ENCODE peak calls at places on chromosomes 4 and X, in nine cellular contexts. One of them, this sample, is unnamed.

GRCh38 chr4:26145212-26145611 is 175.6 kb upstream of the RBPJ start:
- DNase-seq in frontal cortex: no peak
- DNase-seq in pancreas: no peak
- DNase-seq in stimulated activated CD4-positive, alpha-beta T cell treated with anti-CD3 and anti-CD28 coated beads, Interleukin-2, amount 100 ng/mL, for 24 hours: no peak
- DNase-seq in activated naive CD8-positive, alpha-beta T cell treated with anti-CD3 and anti-CD28 coated beads, Interleukin-2, amount 50 U/mL, for 24 hours: no peak
- DNase-seq in GM20000: no peak
- DNase-seq in Right ventricle myocardium superior: no peak
- DNase-seq in Daoy: no peak
- DNase-seq in fibroblast of pulmonary artery: no peak
- DNase-seq in this sample: no peak

GRCh38 chr4:115272185-115272584 is 158.8 kb upstream of the NDST4 start:
- DNase-seq in frontal cortex: no peak
- DNase-seq in pancreas: no peak
- DNase-seq in stimulated activated CD4-positive, alpha-beta T cell treated with anti-CD3 and anti-CD28 coated beads, Interleukin-2, amount 100 ng/mL, for 24 hours: no peak
- DNase-seq in activated naive CD8-positive, alpha-beta T cell treated with anti-CD3 and anti-CD28 coated beads, Interleukin-2, amount 50 U/mL, for 24 hours: no peak
- DNase-seq in GM20000: no peak
- DNase-seq in Right ventricle myocardium superior: no peak
- DNase-seq in Daoy: no peak
- DNase-seq in fibroblast of pulmonary artery: no peak
- DNase-seq in this sample: no peak

GRCh38 chrX:16788477-16788876 is 2.2 kb downstream of the TXLNG start:
- DNase-seq in frontal cortex: no peak
- DNase-seq in pancreas: no peak
- DNase-seq in stimulated activated CD4-positive, alpha-beta T cell treated with anti-CD3 and anti-CD28 coated beads, Interleukin-2, amount 100 ng/mL, for 24 hours: peak
- DNase-seq in activated naive CD8-positive, alpha-beta T cell treated with anti-CD3 and anti-CD28 coated beads, Interleukin-2, amount 50 U/mL, for 24 hours: no peak
- DNase-seq in GM20000: no peak
- DNase-seq in Right ventricle myocardium superior: no peak
- DNase-seq in Daoy: peak
- DNase-seq in fibroblast of pulmonary artery: peak
- DNase-seq in this sample: no peak

GRCh38 chr4:4271912-4272311 is 18.0 kb downstream of the LYAR start:
- DNase-seq in frontal cortex: no peak
- DNase-seq in pancreas: no peak
- DNase-seq in stimulated activated CD4-positive, alpha-beta T cell treated with anti-CD3 and anti-CD28 coated beads, Interleukin-2, amount 100 ng/mL, for 24 hours: no peak
- DNase-seq in activated naive CD8-positive, alpha-beta T cell treated with anti-CD3 and anti-CD28 coated beads, Interleukin-2, amount 50 U/mL, for 24 hours: no peak
- DNase-seq in GM20000: no peak
- DNase-seq in Right ventricle myocardium superior: peak
- DNase-seq in Daoy: no peak
- DNase-seq in fibroblast of pulmonary artery: peak
- DNase-seq in this sample: no peak

GRCh38 chrX:115895678-115896329 is 274.7 kb upstream of the AGTR2 start:
- DNase-seq in frontal cortex: no peak
- DNase-seq in pancreas: no peak
- DNase-seq in stimulated activated CD4-positive, alpha-beta T cell treated with anti-CD3 and anti-CD28 coated beads, Interleukin-2, amount 100 ng/mL, for 24 hours: no peak
- DNase-seq in activated naive CD8-positive, alpha-beta T cell treated with anti-CD3 and anti-CD28 coated beads, Interleukin-2, amount 50 U/mL, for 24 hours: no peak
- DNase-seq in GM20000: peak
- DNase-seq in Right ventricle myocardium superior: no peak
- DNase-seq in Daoy: no peak
- DNase-seq in fibroblast of pulmonary artery: no peak
- DNase-seq in this sample: no peak

GRCh38 chrX:2698604-2699003 is 7.5 kb downstream of the CD99 start:
- DNase-seq in frontal cortex: no peak
- DNase-seq in pancreas: no peak
- DNase-seq in stimulated activated CD4-positive, alpha-beta T cell treated with anti-CD3 and anti-CD28 coated beads, Interleukin-2, amount 100 ng/mL, for 24 hours: no peak
- DNase-seq in activated naive CD8-positive, alpha-beta T cell treated with anti-CD3 and anti-CD28 coated beads, Interleukin-2, amount 50 U/mL, for 24 hours: no peak
- DNase-seq in GM20000: no peak
- DNase-seq in Right ventricle myocardium superior: no peak
- DNase-seq in Daoy: no peak
- DNase-seq in fibroblast of pulmonary artery: no peak
- DNase-seq in this sample: no peak

GRCh38 chr4:68865178-68865638 is 49.4 kb downstream of the UGT2B10 start:
- DNase-seq in frontal cortex: no peak
- DNase-seq in pancreas: no peak
- DNase-seq in stimulated activated CD4-positive, alpha-beta T cell treated with anti-CD3 and anti-CD28 coated beads, Interleukin-2, amount 100 ng/mL, for 24 hours: no peak
- DNase-seq in activated naive CD8-positive, alpha-beta T cell treated with anti-CD3 and anti-CD28 coated beads, Interleukin-2, amount 50 U/mL, for 24 hours: no peak
- DNase-seq in GM20000: no peak
- DNase-seq in Right ventricle myocardium superior: no peak
- DNase-seq in Daoy: no peak
- DNase-seq in fibroblast of pulmonary artery: no peak
- DNase-seq in this sample: no peak

GRCh38 chr4:7144374-7145290 is 47.7 kb upstream of the SORCS2 start:
- DNase-seq in frontal cortex: no peak
- DNase-seq in pancreas: no peak
- DNase-seq in stimulated activated CD4-positive, alpha-beta T cell treated with anti-CD3 and anti-CD28 coated beads, Interleukin-2, amount 100 ng/mL, for 24 hours: no peak
- DNase-seq in activated naive CD8-positive, alpha-beta T cell treated with anti-CD3 and anti-CD28 coated beads, Interleukin-2, amount 50 U/mL, for 24 hours: no peak
- DNase-seq in GM20000: no peak
- DNase-seq in Right ventricle myocardium superior: no peak
- DNase-seq in Daoy: no peak
- DNase-seq in fibroblast of pulmonary artery: no peak
- DNase-seq in this sample: no peak

GRCh38 chr4:89024051-89024675 is 32.8 kb downstream of the FAM13A start:
- DNase-seq in frontal cortex: peak
- DNase-seq in pancreas: no peak
- DNase-seq in stimulated activated CD4-positive, alpha-beta T cell treated with anti-CD3 and anti-CD28 coated beads, Interleukin-2, amount 100 ng/mL, for 24 hours: peak
- DNase-seq in activated naive CD8-positive, alpha-beta T cell treated with anti-CD3 and anti-CD28 coated beads, Interleukin-2, amount 50 U/mL, for 24 hours: peak
- DNase-seq in GM20000: peak
- DNase-seq in Right ventricle myocardium superior: no peak
- DNase-seq in Daoy: peak
- DNase-seq in fibroblast of pulmonary artery: peak
- DNase-seq in this sample: peak

GRCh38 chr4:165379662-165380061 is 854 bp downstream of the CPE start:
- DNase-seq in frontal cortex: no peak
- DNase-seq in pancreas: peak
- DNase-seq in stimulated activated CD4-positive, alpha-beta T cell treated with anti-CD3 and anti-CD28 coated beads, Interleukin-2, amount 100 ng/mL, for 24 hours: no peak
- DNase-seq in activated naive CD8-positive, alpha-beta T cell treated with anti-CD3 and anti-CD28 coated beads, Interleukin-2, amount 50 U/mL, for 24 hours: no peak
- DNase-seq in GM20000: no peak
- DNase-seq in Right ventricle myocardium superior: peak
- DNase-seq in Daoy: no peak
- DNase-seq in fibroblast of pulmonary artery: no peak
- DNase-seq in this sample: no peak

GRCh38 chr4:66489783-66490452 is 819.6 kb upstream of the EPHA5 start:
- DNase-seq in frontal cortex: no peak
- DNase-seq in pancreas: no peak
- DNase-seq in stimulated activated CD4-positive, alpha-beta T cell treated with anti-CD3 and anti-CD28 coated beads, Interleukin-2, amount 100 ng/mL, for 24 hours: no peak
- DNase-seq in activated naive CD8-positive, alpha-beta T cell treated with anti-CD3 and anti-CD28 coated beads, Interleukin-2, amount 50 U/mL, for 24 hours: no peak
- DNase-seq in GM20000: no peak
- DNase-seq in Right ventricle myocardium superior: no peak
- DNase-seq in Daoy: peak
- DNase-seq in fibroblast of pulmonary artery: peak
- DNase-seq in this sample: no peak

GRCh38 chrX:53294024-53294648 is 12.8 kb upstream of the IQSEC2 start:
- DNase-seq in frontal cortex: no peak
- DNase-seq in pancreas: no peak
- DNase-seq in stimulated activated CD4-positive, alpha-beta T cell treated with anti-CD3 and anti-CD28 coated beads, Interleukin-2, amount 100 ng/mL, for 24 hours: no peak
- DNase-seq in activated naive CD8-positive, alpha-beta T cell treated with anti-CD3 and anti-CD28 coated beads, Interleukin-2, amount 50 U/mL, for 24 hours: no peak
- DNase-seq in GM20000: no peak
- DNase-seq in Right ventricle myocardium superior: no peak
- DNase-seq in Daoy: no peak
- DNase-seq in fibroblast of pulmonary artery: no peak
- DNase-seq in this sample: no peak

GRCh38 chr4:25440478-25441030 is 63.5 kb downstream of the ANAPC4 start:
- DNase-seq in frontal cortex: peak
- DNase-seq in pancreas: peak
- DNase-seq in stimulated activated CD4-positive, alpha-beta T cell treated with anti-CD3 and anti-CD28 coated beads, Interleukin-2, amount 100 ng/mL, for 24 hours: no peak
- DNase-seq in activated naive CD8-positive, alpha-beta T cell treated with anti-CD3 and anti-CD28 coated beads, Interleukin-2, amount 50 U/mL, for 24 hours: no peak
- DNase-seq in GM20000: no peak
- DNase-seq in Right ventricle myocardium superior: peak
- DNase-seq in Daoy: no peak
- DNase-seq in fibroblast of pulmonary artery: peak
- DNase-seq in this sample: no peak

GRCh38 chrX:152900937-152901445 is 3.1 kb downstream of the ZNF185 start:
- DNase-seq in frontal cortex: no peak
- DNase-seq in pancreas: no peak
- DNase-seq in stimulated activated CD4-positive, alpha-beta T cell treated with anti-CD3 and anti-CD28 coated beads, Interleukin-2, amount 100 ng/mL, for 24 hours: no peak
- DNase-seq in activated naive CD8-positive, alpha-beta T cell treated with anti-CD3 and anti-CD28 coated beads, Interleukin-2, amount 50 U/mL, for 24 hours: no peak
- DNase-seq in GM20000: no peak
- DNase-seq in Right ventricle myocardium superior: no peak
- DNase-seq in Daoy: no peak
- DNase-seq in fibroblast of pulmonary artery: no peak
- DNase-seq in this sample: no peak

GRCh38 chr4:16466581-16466980 is 240.3 kb upstream of the TAPT1 start:
- DNase-seq in frontal cortex: no peak
- DNase-seq in pancreas: no peak
- DNase-seq in stimulated activated CD4-positive, alpha-beta T cell treated with anti-CD3 and anti-CD28 coated beads, Interleukin-2, amount 100 ng/mL, for 24 hours: no peak
- DNase-seq in activated naive CD8-positive, alpha-beta T cell treated with anti-CD3 and anti-CD28 coated beads, Interleukin-2, amount 50 U/mL, for 24 hours: no peak
- DNase-seq in GM20000: no peak
- DNase-seq in Right ventricle myocardium superior: no peak
- DNase-seq in Daoy: no peak
- DNase-seq in fibroblast of pulmonary artery: no peak
- DNase-seq in this sample: no peak

GRCh38 chr4:155780773-155781172 is 22.0 kb downstream of the GUCY1B1 start:
- DNase-seq in frontal cortex: no peak
- DNase-seq in pancreas: no peak
- DNase-seq in stimulated activated CD4-positive, alpha-beta T cell treated with anti-CD3 and anti-CD28 coated beads, Interleukin-2, amount 100 ng/mL, for 24 hours: no peak
- DNase-seq in activated naive CD8-positive, alpha-beta T cell treated with anti-CD3 and anti-CD28 coated beads, Interleukin-2, amount 50 U/mL, for 24 hours: no peak
- DNase-seq in GM20000: no peak
- DNase-seq in Right ventricle myocardium superior: no peak
- DNase-seq in Daoy: no peak
- DNase-seq in fibroblast of pulmonary artery: no peak
- DNase-seq in this sample: no peak

GRCh38 chr4:87838207-87838606 is 5.4 kb downstream of the MEPE start:
- DNase-seq in frontal cortex: no peak
- DNase-seq in pancreas: no peak
- DNase-seq in stimulated activated CD4-positive, alpha-beta T cell treated with anti-CD3 and anti-CD28 coated beads, Interleukin-2, amount 100 ng/mL, for 24 hours: no peak
- DNase-seq in activated naive CD8-positive, alpha-beta T cell treated with anti-CD3 and anti-CD28 coated beads, Interleukin-2, amount 50 U/mL, for 24 hours: no peak
- DNase-seq in GM20000: no peak
- DNase-seq in Right ventricle myocardium superior: no peak
- DNase-seq in Daoy: no peak
- DNase-seq in fibroblast of pulmonary artery: peak
- DNase-seq in this sample: no peak

GRCh38 chr4:127523369-127523768 is 109.4 kb upstream of the INTU start:
- DNase-seq in frontal cortex: no peak
- DNase-seq in pancreas: no peak
- DNase-seq in stimulated activated CD4-positive, alpha-beta T cell treated with anti-CD3 and anti-CD28 coated beads, Interleukin-2, amount 100 ng/mL, for 24 hours: no peak
- DNase-seq in activated naive CD8-positive, alpha-beta T cell treated with anti-CD3 and anti-CD28 coated beads, Interleukin-2, amount 50 U/mL, for 24 hours: no peak
- DNase-seq in GM20000: no peak
- DNase-seq in Right ventricle myocardium superior: no peak
- DNase-seq in Daoy: no peak
- DNase-seq in fibroblast of pulmonary artery: no peak
- DNase-seq in this sample: no peak

GRCh38 chr4:151797131-151797530 is 36.3 kb upstream of the GATB start:
- DNase-seq in frontal cortex: no peak
- DNase-seq in pancreas: no peak
- DNase-seq in stimulated activated CD4-positive, alpha-beta T cell treated with anti-CD3 and anti-CD28 coated beads, Interleukin-2, amount 100 ng/mL, for 24 hours: no peak
- DNase-seq in activated naive CD8-positive, alpha-beta T cell treated with anti-CD3 and anti-CD28 coated beads, Interleukin-2, amount 50 U/mL, for 24 hours: no peak
- DNase-seq in GM20000: no peak
- DNase-seq in Right ventricle myocardium superior: no peak
- DNase-seq in Daoy: no peak
- DNase-seq in fibroblast of pulmonary artery: peak
- DNase-seq in this sample: no peak

GRCh38 chr4:26191353-26191752 is 129.5 kb upstream of the RBPJ start:
- DNase-seq in frontal cortex: no peak
- DNase-seq in pancreas: no peak
- DNase-seq in stimulated activated CD4-positive, alpha-beta T cell treated with anti-CD3 and anti-CD28 coated beads, Interleukin-2, amount 100 ng/mL, for 24 hours: no peak
- DNase-seq in activated naive CD8-positive, alpha-beta T cell treated with anti-CD3 and anti-CD28 coated beads, Interleukin-2, amount 50 U/mL, for 24 hours: no peak
- DNase-seq in GM20000: no peak
- DNase-seq in Right ventricle myocardium superior: no peak
- DNase-seq in Daoy: peak
- DNase-seq in fibroblast of pulmonary artery: no peak
- DNase-seq in this sample: no peak

GRCh38 chrX:34509394-34509793 is 147.7 kb downstream of the TMEM47 start:
- DNase-seq in frontal cortex: no peak
- DNase-seq in pancreas: no peak
- DNase-seq in stimulated activated CD4-positive, alpha-beta T cell treated with anti-CD3 and anti-CD28 coated beads, Interleukin-2, amount 100 ng/mL, for 24 hours: no peak
- DNase-seq in activated naive CD8-positive, alpha-beta T cell treated with anti-CD3 and anti-CD28 coated beads, Interleukin-2, amount 50 U/mL, for 24 hours: no peak
- DNase-seq in GM20000: no peak
- DNase-seq in Right ventricle myocardium superior: no peak
- DNase-seq in Daoy: no peak
- DNase-seq in fibroblast of pulmonary artery: no peak
- DNase-seq in this sample: no peak

GRCh38 chr4:158826057-158826456 is 57.2 kb downstream of the FNIP2 start:
- DNase-seq in frontal cortex: no peak
- DNase-seq in pancreas: no peak
- DNase-seq in stimulated activated CD4-positive, alpha-beta T cell treated with anti-CD3 and anti-CD28 coated beads, Interleukin-2, amount 100 ng/mL, for 24 hours: no peak
- DNase-seq in activated naive CD8-positive, alpha-beta T cell treated with anti-CD3 and anti-CD28 coated beads, Interleukin-2, amount 50 U/mL, for 24 hours: no peak
- DNase-seq in GM20000: no peak
- DNase-seq in Right ventricle myocardium superior: no peak
- DNase-seq in Daoy: no peak
- DNase-seq in fibroblast of pulmonary artery: no peak
- DNase-seq in this sample: no peak

GRCh38 chrX:134933248-134933647 is 57.5 kb upstream of the SMIM10 start:
- DNase-seq in frontal cortex: no peak
- DNase-seq in pancreas: no peak
- DNase-seq in stimulated activated CD4-positive, alpha-beta T cell treated with anti-CD3 and anti-CD28 coated beads, Interleukin-2, amount 100 ng/mL, for 24 hours: no peak
- DNase-seq in activated naive CD8-positive, alpha-beta T cell treated with anti-CD3 and anti-CD28 coated beads, Interleukin-2, amount 50 U/mL, for 24 hours: no peak
- DNase-seq in GM20000: no peak
- DNase-seq in Right ventricle myocardium superior: no peak
- DNase-seq in Daoy: peak
- DNase-seq in fibroblast of pulmonary artery: no peak
- DNase-seq in this sample: no peak

GRCh38 chr4:15455290-15455689 is 14.4 kb upstream of the CC2D2A start:
- DNase-seq in frontal cortex: no peak
- DNase-seq in pancreas: no peak
- DNase-seq in stimulated activated CD4-positive, alpha-beta T cell treated with anti-CD3 and anti-CD28 coated beads, Interleukin-2, amount 100 ng/mL, for 24 hours: no peak
- DNase-seq in activated naive CD8-positive, alpha-beta T cell treated with anti-CD3 and anti-CD28 coated beads, Interleukin-2, amount 50 U/mL, for 24 hours: no peak
- DNase-seq in GM20000: no peak
- DNase-seq in Right ventricle myocardium superior: peak
- DNase-seq in Daoy: no peak
- DNase-seq in fibroblast of pulmonary artery: peak
- DNase-seq in this sample: no peak

GRCh38 chr4:2365054-2365912 is 53.2 kb downstream of the ZFYVE28 start:
- DNase-seq in frontal cortex: no peak
- DNase-seq in pancreas: no peak
- DNase-seq in stimulated activated CD4-positive, alpha-beta T cell treated with anti-CD3 and anti-CD28 coated beads, Interleukin-2, amount 100 ng/mL, for 24 hours: no peak
- DNase-seq in activated naive CD8-positive, alpha-beta T cell treated with anti-CD3 and anti-CD28 coated beads, Interleukin-2, amount 50 U/mL, for 24 hours: no peak
- DNase-seq in GM20000: no peak
- DNase-seq in Right ventricle myocardium superior: no peak
- DNase-seq in Daoy: no peak
- DNase-seq in fibroblast of pulmonary artery: no peak
- DNase-seq in this sample: no peak

GRCh38 chrX:106246511-106246910 is 78.4 kb downstream of the PWWP3B start:
- DNase-seq in frontal cortex: no peak
- DNase-seq in pancreas: no peak
- DNase-seq in stimulated activated CD4-positive, alpha-beta T cell treated with anti-CD3 and anti-CD28 coated beads, Interleukin-2, amount 100 ng/mL, for 24 hours: no peak
- DNase-seq in activated naive CD8-positive, alpha-beta T cell treated with anti-CD3 and anti-CD28 coated beads, Interleukin-2, amount 50 U/mL, for 24 hours: no peak
- DNase-seq in GM20000: no peak
- DNase-seq in Right ventricle myocardium superior: no peak
- DNase-seq in Daoy: peak
- DNase-seq in fibroblast of pulmonary artery: peak
- DNase-seq in this sample: no peak

This sample was measured in activated CD4-positive, alpha-beta T cell treated with anti-CD3 and anti-CD28 coated beads, Interleukin-2, amount 50 U/mL, for 1 hour.